ENCODE peak calls at places on chromosomes 13 and 19, in ten cellular contexts. H is colonic mucosa, K is stomach, M is brain microvascular endothelial cell, N is BE2C, I is heart left ventricle, T is Caco-2, S is neural progenitor cell, F is IMR-90, Q is GM06990. G is an unnamed sample. For H3K27me3 and H3K36me3, the result is how much of the 10 kb centered on the place peaks cover.

GRCh38 chr13:72932250-72932649 is 126.6 kb upstream of the KLF5 start:
- DNase-seq in F (no peak), H (no peak), I (no peak), M (no peak), Q (no peak), N (no peak), K (no peak), S (no peak), T (no peak), G (no peak)

GRCh38 chr13:36363464-36363863 is 17.3 kb upstream of the SPART start:
- DNase-seq in M (no peak), N (no peak), T (no peak), S (no peak), H (no peak), K (no peak), I (no peak), F (no peak), Q (no peak), G (no peak)

GRCh38 chr13:112814905-112815585 is 125.2 kb downstream of the ATP11A start:
- DNase-seq in N (peak), F (peak), K (peak), M (peak), I (peak), Q (no peak), S (no peak), T (no peak), H (no peak), G (no peak)

GRCh38 chr13:32538234-32538620 is 368 bp downstream of the N4BP2L2 start:
- DNase-seq in F (peak), N (no peak), H (no peak), M (peak), I (peak), K (peak), Q (peak), T (no peak), S (peak), G (no peak)

GRCh38 chr13:90428522-90429210 is 918.8 kb upstream of the MIR17HG start:
- DNase-seq in I (no peak), T (no peak), K (no peak), S (no peak), H (no peak), F (no peak), N (no peak), Q (no peak), M (no peak), G (no peak)

GRCh38 chr13:80177327-80177726 is 163.6 kb downstream of the SPRY2 start:
- DNase-seq in H (no peak), T (no peak), K (no peak), Q (no peak), S (no peak), N (no peak), I (no peak), F (no peak), M (no peak), G (no peak)

GRCh38 chr19:2962018-2962670 is 15.2 kb upstream of the TLE6 start:
- DNase-seq in I (no peak), S (peak), H (peak), M (peak), F (peak), Q (peak), N (peak), K (peak), T (peak), G (peak)

GRCh38 chr13:79861731-79862130 is 380.8 kb downstream of the NDFIP2 start:
- DNase-seq in M (no peak), S (no peak), I (no peak), T (peak), Q (no peak), K (peak), N (no peak), F (no peak), H (peak), G (no peak)

GRCh38 chr19:803686-804418 is 6.6 kb downstream of the PTBP1 start:
- DNase-seq in M (no peak), Q (no peak), T (no peak), H (no peak), N (no peak), S (no peak), K (no peak), I (no peak), F (no peak), G (no peak)

GRCh38 chr19:48772503-48772953 is 17.2 kb downstream of the FGF21 start:
- DNase-seq in T (no peak), M (no peak), F (no peak), N (no peak), S (no peak), Q (no peak), K (peak), I (no peak), H (no peak), G (no peak)

GRCh38 chr19:51660975-51661600 is 14.5 kb upstream of the SIGLEC14 start:
- DNase-seq in K (peak), F (peak), T (peak), H (peak), M (peak), Q (no peak), S (peak), I (peak), N (peak), G (no peak)

GRCh38 chr13:112685856-112686255 is 4.0 kb upstream of the ATP11A start:
- DNase-seq in Q (no peak), H (no peak), T (no peak), N (no peak), I (no peak), M (no peak), F (no peak), S (no peak), K (no peak), G (no peak)

GRCh38 chr19:4238831-4239230 is 8.0 kb upstream of the YJU2 start:
- DNase-seq in F (no peak), M (no peak), K (no peak), N (no peak), Q (no peak), S (no peak), I (no peak), H (no peak), T (no peak), G (no peak)

GRCh38 chr13:55084630-55085029 is 2056.0 kb downstream of the OLFM4 start:
- DNase-seq in I (no peak), F (no peak), H (no peak), T (no peak), Q (no peak), M (no peak), N (no peak), K (no peak), S (no peak), G (no peak)

GRCh38 chr13:50357586-50358118 is 342.4 kb downstream of the KCNRG start:
- DNase-seq in M (peak), K (peak), N (peak), I (peak), F (peak), T (peak), H (no peak), Q (no peak), S (no peak), G (peak)

GRCh38 chr13:72194531-72194930 is 327.5 kb upstream of the DACH1 start:
- DNase-seq in H (peak), M (no peak), I (no peak), S (no peak), T (no peak), Q (no peak), N (peak), K (no peak), F (no peak), G (no peak)

GRCh38 chr13:41458939-41459753 is 1.8 kb downstream of the RGCC start:
- DNase-seq in K (peak), S (peak), F (peak), M (peak), N (no peak), H (peak), I (peak), Q (no peak), T (peak), G (no peak)

GRCh38 chr13:41837668-41838067 is 123.2 kb downstream of the VWA8 start:
- DNase-seq in Q (no peak), K (no peak), F (peak), N (no peak), H (no peak), S (no peak), I (no peak), T (no peak), M (no peak), G (no peak)

GRCh38 chr13:39452834-39453233 is 150.2 kb downstream of the LHFPL6 start:
- DNase-seq in S (no peak), M (no peak), I (no peak), H (no peak), Q (no peak), N (no peak), K (no peak), F (no peak), T (no peak), G (no peak)

GRCh38 chr19:13083008-13083404 is 19.7 kb downstream of the LYL1 start:
- DNase-seq in M (no peak), Q (no peak), K (no peak), S (no peak), N (no peak), H (no peak), T (no peak), I (no peak), F (no peak), G (no peak)

GRCh38 chr19:28905996-28906395 is 307.0 kb downstream of the UQCRFS1 start:
- DNase-seq in K (no peak), I (no peak), S (no peak), Q (no peak), T (no peak), N (no peak), F (peak), M (peak), H (no peak), G (no peak)

GRCh38 chr13:38954291-38954690 is 36.3 kb downstream of the STOML3 start:
- DNase-seq in S (no peak), H (no peak), T (no peak), Q (no peak), I (no peak), N (no peak), F (no peak), K (no peak), M (no peak), G (no peak)

GRCh38 chr19:15101479-15102082 is 5.6 kb upstream of the SYDE1 start:
- DNase-seq in Q (no peak), F (peak), K (peak), M (peak), T (peak), S (peak), I (no peak), H (peak), N (peak), G (no peak)

GRCh38 chr19:5058456-5059190 is 89.7 kb downstream of the KDM4B start:
- DNase-seq in H (no peak), S (no peak), M (no peak), K (no peak), F (peak), T (no peak), I (no peak), Q (no peak), N (no peak), G (no peak)

GRCh38 chr19:8069116-8069973 is 16.8 kb downstream of the CCL25 start:
- DNase-seq in N (no peak), K (no peak), T (peak), M (no peak), F (no peak), I (no peak), Q (no peak), H (peak), S (peak), G (no peak)

GRCh38 chr13:42615691-42616090 is 41.7 kb downstream of the TNFSF11 start:
- DNase-seq in H (no peak), S (no peak), I (no peak), N (no peak), K (no peak), F (peak), M (peak), Q (no peak), T (no peak), G (no peak)

GRCh38 chr13:114151031-114151430 is 18.6 kb upstream of the RASA3 start:
- DNase-seq in Q (no peak), K (no peak), N (no peak), M (no peak), H (no peak), F (no peak), T (no peak), S (no peak), I (no peak), G (no peak)

GRCh38 chr19:5445667-5446066 is 9.6 kb upstream of the ZNRF4 start:
- DNase-seq in F (no peak), K (no peak), M (no peak), T (no peak), H (no peak), N (no peak), S (no peak), I (no peak), Q (no peak), G (no peak)

GRCh38 chr13:30466358-30466714 is 600 bp upstream of the HMGB1 start:
- DNase-seq in M (peak), T (no peak), H (no peak), I (no peak), F (peak), N (peak), K (no peak), S (peak), Q (no peak), G (no peak)

GRCh38 chr13:34026308-34026707 is 208.4 kb downstream of the RFC3 start:
- DNase-seq in I (no peak), K (no peak), N (no peak), T (no peak), F (no peak), S (no peak), Q (no peak), H (no peak), M (no peak), G (no peak)

GRCh38 chr19:51478381-51479285 is at the start of gene CEACAM18:
- DNase-seq in H (no peak), I (no peak), Q (no peak), F (no peak), T (no peak), M (no peak), S (no peak), N (no peak), K (no peak), G (no peak)

GRCh38 chr13:100019780-100020356 is 38.3 kb downstream of the ZIC2 start:
- DNase-seq in H (no peak), F (no peak), K (no peak), I (no peak), S (no peak), T (no peak), Q (no peak), M (no peak), N (no peak), G (no peak)

GRCh38 chr19:16066611-16067104 is 9.6 kb upstream of the TPM4 start:
- DNase-seq in H (peak), M (peak), Q (no peak), I (peak), S (no peak), T (peak), N (peak), K (peak), F (peak), G (no peak)

GRCh38 chr19:8610041-8610927 is at the start of gene ADAMTS10:
- DNase-seq in H (peak), K (no peak), F (peak), N (no peak), T (no peak), M (peak), Q (no peak), S (peak), I (peak), G (no peak)

GRCh38 chr13:113654591-113655357 is 3.2 kb downstream of the ATP4B start:
- DNase-seq in N (peak), K (peak), T (no peak), M (no peak), S (no peak), H (no peak), I (peak), Q (no peak), F (no peak), G (no peak)

GRCh38 chr19:54481326-54481930 is 8.3 kb upstream of the CDC42EP5 start:
- DNase-seq in K (no peak), I (no peak), H (peak), T (peak), Q (peak), F (peak), M (no peak), N (peak), S (peak), G (no peak)
- TF ChIP-seq CTCF in K (peak), I (peak), H (peak), T (peak), Q (peak), F (peak), M (peak), N (peak), S (peak), G (peak)

DNA sequence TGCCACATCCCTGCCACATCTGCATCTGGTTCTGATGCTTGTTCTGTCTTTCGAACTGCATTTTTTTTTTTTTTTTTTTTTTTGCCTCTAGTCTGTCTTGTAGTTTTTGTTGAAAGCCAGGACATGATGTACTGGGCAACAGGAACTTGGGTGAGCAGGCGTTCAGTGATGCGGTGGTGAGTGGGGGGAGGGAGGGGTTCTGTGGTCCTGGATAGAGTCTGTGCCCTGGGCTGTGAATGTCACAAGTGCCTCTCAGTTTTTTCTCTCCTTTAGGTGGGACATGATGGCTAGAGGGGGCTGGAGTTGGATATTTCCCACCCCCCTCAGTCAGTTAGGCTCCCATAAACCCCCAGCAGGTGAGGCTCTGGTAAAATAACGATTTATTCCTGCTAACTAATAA is 3.5 kb downstream of the CEACAM4 start:
- DNase-seq in F (no peak), Q (no peak), I (no peak), K (no peak), N (no peak), S (no peak), T (no peak), M (no peak), H (no peak), G (no peak)
- H3K27me3 ChIP-seq in F (under half), Q (under half), I (under half), K (half or more), N (under half), S (under half), T (under half), M (under half), H (under half), G (under half)

GRCh38 chr13:93814658-93815057 is 588.1 kb downstream of the GPC6 start:
- DNase-seq in H (no peak), N (peak), Q (no peak), F (no peak), T (no peak), M (no peak), I (no peak), S (no peak), K (no peak), G (no peak)
- H3K36me3 ChIP-seq in H (under half), N (under half), Q (under half), F (under half), T (under half), M (under half), I (under half), S (under half), K (under half), G (under half)

GRCh38 chr13:82330499-82330898 is 1551.8 kb downstream of the SLITRK1 start:
- DNase-seq in F (no peak), S (no peak), I (no peak), K (no peak), M (peak), H (no peak), Q (no peak), T (peak), N (no peak), G (no peak)
- TF ChIP-seq CTCF in F (no peak), S (peak), I (no peak), K (no peak), M (peak), H (no peak), Q (peak), T (peak), N (peak), G (peak)

GRCh38 chr13:87671824-87672603 is 843 bp downstream of the SLITRK5 start:
- DNase-seq in K (no peak), I (no peak), Q (no peak), H (no peak), S (peak), T (no peak), N (peak), M (no peak), F (no peak), G (no peak)
- H3K27me3 ChIP-seq in K (half or more), I (half or more), Q (under half), H (under half), S (half or more), T (under half), N (under half), M (under half), F (under half), G (under half)

GRCh38 chr19:1914826-1915341 is 9.7 kb downstream of the ADAT3 start:
- DNase-seq in F (no peak), S (no peak), N (no peak), K (no peak), Q (no peak), I (no peak), H (no peak), M (no peak), T (no peak), G (no peak)
- H3K36me3 ChIP-seq in F (under half), S (under half), N (under half), K (half or more), Q (under half), I (under half), H (under half), M (under half), T (under half), G (under half)

DNA sequence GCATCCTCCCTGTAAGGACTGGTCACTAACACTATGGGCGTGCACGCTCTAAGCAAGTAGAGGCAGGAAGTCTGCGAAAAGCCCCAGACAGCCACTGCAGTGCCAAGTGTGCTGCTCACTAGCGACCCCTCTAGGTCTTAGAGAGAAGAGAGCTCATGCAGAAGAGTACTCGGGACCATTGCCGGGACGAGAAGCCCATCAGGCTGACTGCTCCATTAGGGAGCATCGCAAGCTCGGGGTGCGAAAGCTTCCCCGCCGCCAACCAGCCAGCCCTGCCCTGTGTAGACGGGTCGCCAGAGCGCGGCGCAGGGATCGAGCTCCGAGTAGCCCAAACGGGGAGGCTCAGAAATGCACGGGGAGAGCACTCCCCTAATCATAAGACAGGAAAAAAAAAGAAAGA is 16.6 kb downstream of the POU4F1 start:
- DNase-seq in S (peak), I (no peak), N (peak), T (no peak), M (no peak), K (no peak), F (no peak), H (no peak), Q (no peak), G (no peak)
- TF ChIP-seq CTCF in S (peak), I (no peak), N (peak), T (peak), M (peak), K (no peak), F (no peak), H (no peak), Q (peak), G (peak)

DNA sequence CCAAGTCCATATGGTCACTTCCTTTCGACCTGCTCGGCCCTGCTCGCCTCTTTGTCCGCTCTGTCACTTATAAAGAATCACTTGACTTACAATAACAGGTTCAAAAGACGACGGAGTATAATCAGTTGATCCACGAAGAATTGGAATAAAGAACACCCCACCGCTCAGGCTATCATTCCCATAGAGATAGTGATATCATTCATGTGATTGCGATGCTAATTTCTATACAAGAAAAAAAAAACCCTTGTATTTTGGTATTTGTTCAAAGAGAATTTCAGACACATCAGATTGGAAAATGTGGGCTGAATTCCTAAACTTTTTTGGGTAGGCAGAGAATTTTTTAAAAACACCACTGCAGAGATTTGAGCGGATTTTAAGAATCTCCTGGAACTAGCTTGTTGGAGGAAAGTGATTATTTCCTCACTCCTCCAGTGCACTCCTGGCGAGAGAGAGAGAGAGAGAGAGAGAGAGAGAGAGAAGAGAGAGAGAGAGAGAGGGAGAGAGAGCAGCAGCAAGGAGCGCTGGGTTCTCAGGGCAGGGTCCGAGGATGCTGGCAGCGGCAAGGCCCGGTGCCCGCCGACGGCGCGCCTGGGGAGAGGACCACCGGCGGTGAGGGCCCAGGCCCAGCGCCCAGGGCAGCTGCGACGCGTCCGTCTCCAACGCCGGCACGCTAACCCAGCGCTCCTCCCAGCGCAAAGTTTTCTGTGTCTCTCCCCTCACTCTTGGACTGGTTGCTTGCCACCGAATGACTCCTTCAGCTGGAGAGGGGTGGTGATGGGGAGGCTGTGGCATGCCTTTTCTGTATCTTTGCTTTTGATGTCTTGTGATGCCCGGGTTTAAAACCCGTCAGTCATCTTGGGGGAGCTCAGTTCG is 149.0 kb upstream of the ZNF536 start:
- DNase-seq in F (no peak), K (no peak), S (peak), M (no peak), T (no peak), H (no peak), N (no peak), I (no peak), Q (no peak), G (no peak)
- H3K27me3 ChIP-seq in F (under half), K (half or more), S (half or more), M (under half), T (under half), H (half or more), N (under half), I (half or more), Q (under half), G (under half)